ENCODE peak calls at places on chromosomes 5 and 9, in four cellular contexts. One of them, this sample, is unnamed.

GRCh38 chr9:73916016-73916673 is 581.0 kb upstream of the RORB start:
- DNase-seq in T47D: peak; percentile 7
- DNase-seq in stimulated activated effector memory CD8-positive, alpha-beta T cell treated with anti-CD3 and anti-CD28 coated beads, Interleukin-12 subunit alpha, Interleukin-12 subunit beta, amount 100 ng/mL, for 72 hours: no peak
- DNase-seq in SK-MEL-5: peak; percentile 75
- DNase-seq in this sample: no peak

GRCh38 chr5:154858972-154859950 is 834 bp downstream of the CNOT8 start:
- DNase-seq in T47D: no peak
- DNase-seq in stimulated activated effector memory CD8-positive, alpha-beta T cell treated with anti-CD3 and anti-CD28 coated beads, Interleukin-12 subunit alpha, Interleukin-12 subunit beta, amount 100 ng/mL, for 72 hours: no peak
- DNase-seq in SK-MEL-5: no peak
- DNase-seq in this sample: no peak

GRCh38 chr5:171201285-171201684 is 107.8 kb upstream of the TLX3 start:
- DNase-seq in T47D: no peak
- DNase-seq in stimulated activated effector memory CD8-positive, alpha-beta T cell treated with anti-CD3 and anti-CD28 coated beads, Interleukin-12 subunit alpha, Interleukin-12 subunit beta, amount 100 ng/mL, for 72 hours: no peak
- DNase-seq in SK-MEL-5: no peak
- DNase-seq in this sample: no peak

GRCh38 chr9:127886401-127886972 is 9.0 kb upstream of the AK1 start:
- DNase-seq in T47D: no peak
- DNase-seq in stimulated activated effector memory CD8-positive, alpha-beta T cell treated with anti-CD3 and anti-CD28 coated beads, Interleukin-12 subunit alpha, Interleukin-12 subunit beta, amount 100 ng/mL, for 72 hours: no peak
- DNase-seq in SK-MEL-5: no peak
- DNase-seq in this sample: no peak

GRCh38 chr5:130227699-130228098 is 323.4 kb downstream of the CHSY3 start:
- DNase-seq in T47D: no peak
- DNase-seq in stimulated activated effector memory CD8-positive, alpha-beta T cell treated with anti-CD3 and anti-CD28 coated beads, Interleukin-12 subunit alpha, Interleukin-12 subunit beta, amount 100 ng/mL, for 72 hours: no peak
- DNase-seq in SK-MEL-5: no peak
- DNase-seq in this sample: no peak

GRCh38 chr9:73204910-73205309 is 53.2 kb downstream of the ANXA1 start:
- DNase-seq in T47D: no peak
- DNase-seq in stimulated activated effector memory CD8-positive, alpha-beta T cell treated with anti-CD3 and anti-CD28 coated beads, Interleukin-12 subunit alpha, Interleukin-12 subunit beta, amount 100 ng/mL, for 72 hours: no peak
- DNase-seq in SK-MEL-5: no peak
- DNase-seq in this sample: no peak

GRCh38 chr5:118793091-118793490 is 195.3 kb downstream of the DTWD2 start:
- DNase-seq in T47D: no peak
- DNase-seq in stimulated activated effector memory CD8-positive, alpha-beta T cell treated with anti-CD3 and anti-CD28 coated beads, Interleukin-12 subunit alpha, Interleukin-12 subunit beta, amount 100 ng/mL, for 72 hours: no peak
- DNase-seq in SK-MEL-5: no peak
- DNase-seq in this sample: no peak

GRCh38 chr9:95511952-95512750 is 4.6 kb downstream of the PTCH1 start:
- DNase-seq in T47D: no peak
- DNase-seq in stimulated activated effector memory CD8-positive, alpha-beta T cell treated with anti-CD3 and anti-CD28 coated beads, Interleukin-12 subunit alpha, Interleukin-12 subunit beta, amount 100 ng/mL, for 72 hours: no peak
- DNase-seq in SK-MEL-5: peak; percentile 46
- DNase-seq in this sample: no peak

GRCh38 chr9:85171163-85171562 is 501.6 kb downstream of the NTRK2 start:
- DNase-seq in T47D: no peak
- DNase-seq in stimulated activated effector memory CD8-positive, alpha-beta T cell treated with anti-CD3 and anti-CD28 coated beads, Interleukin-12 subunit alpha, Interleukin-12 subunit beta, amount 100 ng/mL, for 72 hours: no peak
- DNase-seq in SK-MEL-5: no peak
- DNase-seq in this sample: no peak

GRCh38 chr5:10173716-10174115 is 76.0 kb downstream of the ATPSCKMT start:
- DNase-seq in T47D: no peak
- DNase-seq in stimulated activated effector memory CD8-positive, alpha-beta T cell treated with anti-CD3 and anti-CD28 coated beads, Interleukin-12 subunit alpha, Interleukin-12 subunit beta, amount 100 ng/mL, for 72 hours: no peak
- DNase-seq in SK-MEL-5: no peak
- DNase-seq in this sample: no peak

GRCh38 chr5:163190283-163190682 is 247.1 kb upstream of the CCNG1 start:
- DNase-seq in T47D: no peak
- DNase-seq in stimulated activated effector memory CD8-positive, alpha-beta T cell treated with anti-CD3 and anti-CD28 coated beads, Interleukin-12 subunit alpha, Interleukin-12 subunit beta, amount 100 ng/mL, for 72 hours: no peak
- DNase-seq in SK-MEL-5: no peak
- DNase-seq in this sample: no peak

GRCh38 chr5:80931423-80931822 is 28.7 kb upstream of the RASGRF2 start:
- DNase-seq in T47D: no peak
- DNase-seq in stimulated activated effector memory CD8-positive, alpha-beta T cell treated with anti-CD3 and anti-CD28 coated beads, Interleukin-12 subunit alpha, Interleukin-12 subunit beta, amount 100 ng/mL, for 72 hours: no peak
- DNase-seq in SK-MEL-5: no peak
- DNase-seq in this sample: no peak

GRCh38 chr5:168328804-168329203 is 37.4 kb downstream of the WWC1 start:
- DNase-seq in T47D: no peak
- DNase-seq in stimulated activated effector memory CD8-positive, alpha-beta T cell treated with anti-CD3 and anti-CD28 coated beads, Interleukin-12 subunit alpha, Interleukin-12 subunit beta, amount 100 ng/mL, for 72 hours: no peak
- DNase-seq in SK-MEL-5: no peak
- DNase-seq in this sample: no peak

GRCh38 chr5:32136342-32136741 is 37.8 kb downstream of the GOLPH3 start:
- DNase-seq in T47D: no peak
- DNase-seq in stimulated activated effector memory CD8-positive, alpha-beta T cell treated with anti-CD3 and anti-CD28 coated beads, Interleukin-12 subunit alpha, Interleukin-12 subunit beta, amount 100 ng/mL, for 72 hours: no peak
- DNase-seq in SK-MEL-5: no peak
- DNase-seq in this sample: no peak

GRCh38 chr5:132417010-132417439 is 47.5 kb downstream of the SLC22A5 start:
- DNase-seq in T47D: no peak
- DNase-seq in stimulated activated effector memory CD8-positive, alpha-beta T cell treated with anti-CD3 and anti-CD28 coated beads, Interleukin-12 subunit alpha, Interleukin-12 subunit beta, amount 100 ng/mL, for 72 hours: no peak
- DNase-seq in SK-MEL-5: no peak
- DNase-seq in this sample: no peak

GRCh38 chr9:20270176-20270575 is 352.1 kb downstream of the MLLT3 start:
- DNase-seq in T47D: no peak
- DNase-seq in stimulated activated effector memory CD8-positive, alpha-beta T cell treated with anti-CD3 and anti-CD28 coated beads, Interleukin-12 subunit alpha, Interleukin-12 subunit beta, amount 100 ng/mL, for 72 hours: no peak
- DNase-seq in SK-MEL-5: no peak
- DNase-seq in this sample: no peak

GRCh38 chr5:168931638-168932345 is 352.6 kb upstream of the PANK3 start:
- DNase-seq in T47D: no peak
- DNase-seq in stimulated activated effector memory CD8-positive, alpha-beta T cell treated with anti-CD3 and anti-CD28 coated beads, Interleukin-12 subunit alpha, Interleukin-12 subunit beta, amount 100 ng/mL, for 72 hours: no peak
- DNase-seq in SK-MEL-5: no peak
- DNase-seq in this sample: no peak

GRCh38 chr5:94245608-94246007 is 372.8 kb downstream of the KIAA0825 start:
- DNase-seq in T47D: no peak
- DNase-seq in stimulated activated effector memory CD8-positive, alpha-beta T cell treated with anti-CD3 and anti-CD28 coated beads, Interleukin-12 subunit alpha, Interleukin-12 subunit beta, amount 100 ng/mL, for 72 hours: no peak
- DNase-seq in SK-MEL-5: no peak
- DNase-seq in this sample: no peak

GRCh38 chr9:74570879-74571512 is 73.9 kb downstream of the RORB start:
- DNase-seq in T47D: peak; percentile 33
- DNase-seq in stimulated activated effector memory CD8-positive, alpha-beta T cell treated with anti-CD3 and anti-CD28 coated beads, Interleukin-12 subunit alpha, Interleukin-12 subunit beta, amount 100 ng/mL, for 72 hours: no peak
- DNase-seq in SK-MEL-5: peak; percentile 53
- DNase-seq in this sample: no peak

GRCh38 chr5:140953234-140953633 is 13.0 kb upstream of the PCDHAC2 start:
- DNase-seq in T47D: no peak
- DNase-seq in stimulated activated effector memory CD8-positive, alpha-beta T cell treated with anti-CD3 and anti-CD28 coated beads, Interleukin-12 subunit alpha, Interleukin-12 subunit beta, amount 100 ng/mL, for 72 hours: no peak
- DNase-seq in SK-MEL-5: no peak
- DNase-seq in this sample: no peak

GRCh38 chr9:113635586-113635985 is 172.1 kb downstream of the RGS3 start:
- DNase-seq in T47D: no peak
- DNase-seq in stimulated activated effector memory CD8-positive, alpha-beta T cell treated with anti-CD3 and anti-CD28 coated beads, Interleukin-12 subunit alpha, Interleukin-12 subunit beta, amount 100 ng/mL, for 72 hours: no peak
- DNase-seq in SK-MEL-5: no peak
- DNase-seq in this sample: no peak

GRCh38 chr5:54323462-54323861 is 13.1 kb upstream of the ARL15 start:
- DNase-seq in T47D: no peak
- DNase-seq in stimulated activated effector memory CD8-positive, alpha-beta T cell treated with anti-CD3 and anti-CD28 coated beads, Interleukin-12 subunit alpha, Interleukin-12 subunit beta, amount 100 ng/mL, for 72 hours: no peak
- DNase-seq in SK-MEL-5: no peak
- DNase-seq in this sample: no peak

GRCh38 chr5:62144395-62145022 is 161.5 kb upstream of the KIF2A start:
- DNase-seq in T47D: no peak
- DNase-seq in stimulated activated effector memory CD8-positive, alpha-beta T cell treated with anti-CD3 and anti-CD28 coated beads, Interleukin-12 subunit alpha, Interleukin-12 subunit beta, amount 100 ng/mL, for 72 hours: no peak
- DNase-seq in SK-MEL-5: no peak
- DNase-seq in this sample: no peak

GRCh38 chr5:145246961-145247744 is 588.0 kb downstream of the PRELID2 start:
- DNase-seq in T47D: no peak
- DNase-seq in stimulated activated effector memory CD8-positive, alpha-beta T cell treated with anti-CD3 and anti-CD28 coated beads, Interleukin-12 subunit alpha, Interleukin-12 subunit beta, amount 100 ng/mL, for 72 hours: no peak
- DNase-seq in SK-MEL-5: no peak
- DNase-seq in this sample: no peak

GRCh38 chr5:14447958-14448881 is 133.4 kb upstream of the OTULINL start:
- DNase-seq in T47D: no peak
- DNase-seq in stimulated activated effector memory CD8-positive, alpha-beta T cell treated with anti-CD3 and anti-CD28 coated beads, Interleukin-12 subunit alpha, Interleukin-12 subunit beta, amount 100 ng/mL, for 72 hours: no peak
- DNase-seq in SK-MEL-5: no peak
- DNase-seq in this sample: no peak

GRCh38 chr5:171755354-171755821 is 30.2 kb upstream of the SMIM23 start:
- DNase-seq in T47D: no peak
- DNase-seq in stimulated activated effector memory CD8-positive, alpha-beta T cell treated with anti-CD3 and anti-CD28 coated beads, Interleukin-12 subunit alpha, Interleukin-12 subunit beta, amount 100 ng/mL, for 72 hours: no peak
- DNase-seq in SK-MEL-5: no peak
- DNase-seq in this sample: no peak

GRCh38 chr5:80713640-80714039 is 58.9 kb upstream of the DHFR start:
- DNase-seq in T47D: no peak
- DNase-seq in stimulated activated effector memory CD8-positive, alpha-beta T cell treated with anti-CD3 and anti-CD28 coated beads, Interleukin-12 subunit alpha, Interleukin-12 subunit beta, amount 100 ng/mL, for 72 hours: no peak
- DNase-seq in SK-MEL-5: no peak
- DNase-seq in this sample: no peak

GRCh38 chr9:137031904-137032639 is at the start of gene FUT7:
- DNase-seq in T47D: no peak
- DNase-seq in stimulated activated effector memory CD8-positive, alpha-beta T cell treated with anti-CD3 and anti-CD28 coated beads, Interleukin-12 subunit alpha, Interleukin-12 subunit beta, amount 100 ng/mL, for 72 hours: peak; percentile 31
- DNase-seq in SK-MEL-5: no peak
- DNase-seq in this sample: no peak

GRCh38 chr9:37550781-37551180 is 25.4 kb downstream of the FBXO10 start:
- DNase-seq in T47D: no peak
- DNase-seq in stimulated activated effector memory CD8-positive, alpha-beta T cell treated with anti-CD3 and anti-CD28 coated beads, Interleukin-12 subunit alpha, Interleukin-12 subunit beta, amount 100 ng/mL, for 72 hours: no peak
- DNase-seq in SK-MEL-5: no peak
- DNase-seq in this sample: no peak

GRCh38 chr9:134267305-134268265 is 58.7 kb upstream of the RXRA start:
- DNase-seq in T47D: no peak
- DNase-seq in stimulated activated effector memory CD8-positive, alpha-beta T cell treated with anti-CD3 and anti-CD28 coated beads, Interleukin-12 subunit alpha, Interleukin-12 subunit beta, amount 100 ng/mL, for 72 hours: no peak
- DNase-seq in SK-MEL-5: no peak
- DNase-seq in this sample: no peak

GRCh38 chr9:33290994-33291397 is 680 bp downstream of the NFX1 start:
- DNase-seq in T47D: no peak
- DNase-seq in stimulated activated effector memory CD8-positive, alpha-beta T cell treated with anti-CD3 and anti-CD28 coated beads, Interleukin-12 subunit alpha, Interleukin-12 subunit beta, amount 100 ng/mL, for 72 hours: no peak
- DNase-seq in SK-MEL-5: no peak
- DNase-seq in this sample: peak; percentile 76

GRCh38 chr5:58999804-59000595 is 417.1 kb downstream of the RAB3C start:
- DNase-seq in T47D: no peak
- DNase-seq in stimulated activated effector memory CD8-positive, alpha-beta T cell treated with anti-CD3 and anti-CD28 coated beads, Interleukin-12 subunit alpha, Interleukin-12 subunit beta, amount 100 ng/mL, for 72 hours: no peak
- DNase-seq in SK-MEL-5: no peak
- DNase-seq in this sample: no peak

GRCh38 chr5:88785396-88786216 is 97.4 kb downstream of the MEF2C start:
- DNase-seq in T47D: no peak
- DNase-seq in stimulated activated effector memory CD8-positive, alpha-beta T cell treated with anti-CD3 and anti-CD28 coated beads, Interleukin-12 subunit alpha, Interleukin-12 subunit beta, amount 100 ng/mL, for 72 hours: no peak
- DNase-seq in SK-MEL-5: peak; percentile 97
- DNase-seq in this sample: peak; percentile 53

GRCh38 chr9:137441289-137441934 is at the start of gene ENTPD8:
- DNase-seq in T47D: peak; percentile 88
- DNase-seq in stimulated activated effector memory CD8-positive, alpha-beta T cell treated with anti-CD3 and anti-CD28 coated beads, Interleukin-12 subunit alpha, Interleukin-12 subunit beta, amount 100 ng/mL, for 72 hours: no peak
- DNase-seq in SK-MEL-5: peak; percentile 50
- DNase-seq in this sample: no peak

GRCh38 chr9:111810908-111811307 is 16.2 kb upstream of the SHOC1 start:
- DNase-seq in T47D: no peak
- DNase-seq in stimulated activated effector memory CD8-positive, alpha-beta T cell treated with anti-CD3 and anti-CD28 coated beads, Interleukin-12 subunit alpha, Interleukin-12 subunit beta, amount 100 ng/mL, for 72 hours: no peak
- DNase-seq in SK-MEL-5: peak; percentile 83
- DNase-seq in this sample: no peak

GRCh38 chr5:43891112-43891511 is 288.1 kb downstream of the NNT start:
- DNase-seq in T47D: no peak
- DNase-seq in stimulated activated effector memory CD8-positive, alpha-beta T cell treated with anti-CD3 and anti-CD28 coated beads, Interleukin-12 subunit alpha, Interleukin-12 subunit beta, amount 100 ng/mL, for 72 hours: no peak
- DNase-seq in SK-MEL-5: no peak
- DNase-seq in this sample: no peak

GRCh38 chr9:126804696-126805545 is at the start of gene ZBTB43:
- DNase-seq in T47D: peak; percentile 91
- DNase-seq in stimulated activated effector memory CD8-positive, alpha-beta T cell treated with anti-CD3 and anti-CD28 coated beads, Interleukin-12 subunit alpha, Interleukin-12 subunit beta, amount 100 ng/mL, for 72 hours: peak; percentile 94
- DNase-seq in SK-MEL-5: peak; percentile 97
- DNase-seq in this sample: peak; percentile 76

GRCh38 chr5:66454186-66455078 is 141.8 kb upstream of the MAST4 start:
- DNase-seq in T47D: no peak
- DNase-seq in stimulated activated effector memory CD8-positive, alpha-beta T cell treated with anti-CD3 and anti-CD28 coated beads, Interleukin-12 subunit alpha, Interleukin-12 subunit beta, amount 100 ng/mL, for 72 hours: no peak
- DNase-seq in SK-MEL-5: no peak
- DNase-seq in this sample: peak; percentile 24

GRCh38 chr5:169258372-169259000 is 42.5 kb downstream of the SLIT3 start:
- DNase-seq in T47D: no peak
- DNase-seq in stimulated activated effector memory CD8-positive, alpha-beta T cell treated with anti-CD3 and anti-CD28 coated beads, Interleukin-12 subunit alpha, Interleukin-12 subunit beta, amount 100 ng/mL, for 72 hours: no peak
- DNase-seq in SK-MEL-5: no peak
- DNase-seq in this sample: no peak

This sample was measured in HS-27A.